ENCODE peak calls at places on chromosomes 6 and 20, in seven cellular contexts. W, H, Q, P, I, V and L are unnamed samples.

GRCh38 chr20:22916121-22916842 is 118.8 kb upstream of the SSTR4 start:
- DNase-seq in W (no peak), H (peak), Q (no peak), P (no peak), I (no peak), V (no peak), L (no peak)

GRCh38 chr6:71419954-71420692 is 131.5 kb downstream of the OGFRL1 start:
- DNase-seq in W (no peak), H (peak), Q (no peak), P (peak), I (no peak), V (peak), L (peak)

GRCh38 chr6:116408476-116408875 is 37.7 kb downstream of the DSE start:
- DNase-seq in W (no peak), H (no peak), Q (no peak), P (no peak), I (no peak), V (no peak), L (no peak)

GRCh38 chr20:62923669-62924566 is 2.4 kb downstream of the DIDO1 start:
- DNase-seq in W (no peak), H (no peak), Q (no peak), P (no peak), I (peak), V (no peak), L (no peak)

GRCh38 chr6:89313006-89313405 is 2.1 kb downstream of the GABRR2 start:
- DNase-seq in W (no peak), H (no peak), Q (no peak), P (no peak), I (no peak), V (peak), L (peak)

GRCh38 chr6:159604443-159604956 is 88.5 kb downstream of the SOD2 start:
- DNase-seq in W (no peak), H (no peak), Q (no peak), P (no peak), I (no peak), V (no peak), L (no peak)

GRCh38 chr20:25606094-25606640 is 17.6 kb downstream of the NANP start:
- DNase-seq in W (no peak), H (no peak), Q (no peak), P (no peak), I (no peak), V (no peak), L (no peak)

GRCh38 chr6:41713161-41713649 is 22.2 kb downstream of the TFEB start:
- DNase-seq in W (peak), H (no peak), Q (no peak), P (no peak), I (no peak), V (no peak), L (no peak)

GRCh38 chr6:148507774-148508173 is 165.1 kb downstream of the SASH1 start:
- DNase-seq in W (no peak), H (no peak), Q (no peak), P (no peak), I (no peak), V (peak), L (no peak)
- TF ChIP-seq EP300 in W (no peak), H (peak), Q (no peak), P (no peak), I (no peak), V (peak), L (no peak)

DNA sequence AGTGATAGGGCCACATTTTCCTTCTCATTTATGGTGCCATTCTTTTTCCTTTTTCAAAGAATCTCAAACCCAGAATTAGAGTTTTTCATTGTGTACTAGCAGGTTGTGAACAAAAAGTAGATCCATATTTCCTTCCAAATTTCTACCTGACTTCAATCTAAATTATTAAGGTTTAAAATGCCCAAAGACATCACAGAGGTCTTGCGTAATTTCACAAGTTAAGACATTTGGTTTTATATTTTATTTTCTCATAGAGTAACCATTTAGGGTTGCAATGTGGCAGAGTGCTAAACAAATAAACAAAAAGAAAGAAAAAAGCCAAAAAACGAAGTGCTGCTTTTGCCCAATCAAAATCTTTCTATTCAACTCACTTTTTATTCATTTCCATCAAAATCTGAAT is 49.4 kb upstream of the MBOAT1 start:
- DNase-seq in W (no peak), H (no peak), Q (no peak), P (no peak), I (no peak), V (no peak), L (no peak)
- TF ChIP-seq EP300 in W (no peak), H (no peak), Q (no peak), P (no peak), I (no peak), V (no peak), L (no peak)

DNA sequence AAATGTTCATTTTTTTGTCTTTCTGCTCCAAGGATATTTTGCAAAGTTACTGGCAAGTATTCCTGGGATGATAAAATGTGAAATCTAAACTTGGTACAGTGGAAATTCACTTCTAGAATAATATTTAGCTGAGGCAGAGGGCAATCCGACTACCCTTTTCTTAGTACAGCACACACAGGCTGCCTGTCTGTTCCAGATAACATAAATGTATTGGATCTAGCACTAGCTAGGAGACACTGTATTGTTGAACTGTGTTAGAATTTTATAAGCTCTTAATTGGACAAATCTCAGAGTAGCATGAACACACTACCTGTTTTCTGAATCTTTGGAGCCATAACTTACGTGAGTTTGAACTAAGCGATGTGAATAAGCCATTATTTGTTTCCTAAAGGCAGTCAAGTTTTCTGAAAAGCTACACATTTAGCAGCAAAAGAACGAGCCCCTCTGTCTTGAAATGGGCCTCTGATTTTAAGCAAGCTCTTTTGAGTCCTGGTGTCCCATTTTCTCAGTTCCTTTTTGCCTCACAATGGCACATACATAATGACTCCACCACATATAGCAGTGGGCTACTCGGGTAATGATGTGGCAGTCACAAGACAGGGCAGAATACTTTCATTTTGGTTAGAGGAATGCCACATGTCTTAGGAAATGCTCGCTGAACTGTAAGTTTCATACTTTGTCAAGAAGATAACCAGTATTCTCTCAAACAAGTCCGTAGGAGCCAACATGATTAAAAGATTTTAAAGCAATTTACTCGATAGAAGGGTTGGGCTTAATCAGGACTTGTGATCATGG is 116.5 kb upstream of the ESR1 start:
- DNase-seq in W (no peak), H (no peak), Q (no peak), P (no peak), I (no peak), V (peak), L (no peak)
- TF ChIP-seq EP300 in W (no peak), H (no peak), Q (no peak), P (no peak), I (no peak), V (peak), L (no peak)

DNA sequence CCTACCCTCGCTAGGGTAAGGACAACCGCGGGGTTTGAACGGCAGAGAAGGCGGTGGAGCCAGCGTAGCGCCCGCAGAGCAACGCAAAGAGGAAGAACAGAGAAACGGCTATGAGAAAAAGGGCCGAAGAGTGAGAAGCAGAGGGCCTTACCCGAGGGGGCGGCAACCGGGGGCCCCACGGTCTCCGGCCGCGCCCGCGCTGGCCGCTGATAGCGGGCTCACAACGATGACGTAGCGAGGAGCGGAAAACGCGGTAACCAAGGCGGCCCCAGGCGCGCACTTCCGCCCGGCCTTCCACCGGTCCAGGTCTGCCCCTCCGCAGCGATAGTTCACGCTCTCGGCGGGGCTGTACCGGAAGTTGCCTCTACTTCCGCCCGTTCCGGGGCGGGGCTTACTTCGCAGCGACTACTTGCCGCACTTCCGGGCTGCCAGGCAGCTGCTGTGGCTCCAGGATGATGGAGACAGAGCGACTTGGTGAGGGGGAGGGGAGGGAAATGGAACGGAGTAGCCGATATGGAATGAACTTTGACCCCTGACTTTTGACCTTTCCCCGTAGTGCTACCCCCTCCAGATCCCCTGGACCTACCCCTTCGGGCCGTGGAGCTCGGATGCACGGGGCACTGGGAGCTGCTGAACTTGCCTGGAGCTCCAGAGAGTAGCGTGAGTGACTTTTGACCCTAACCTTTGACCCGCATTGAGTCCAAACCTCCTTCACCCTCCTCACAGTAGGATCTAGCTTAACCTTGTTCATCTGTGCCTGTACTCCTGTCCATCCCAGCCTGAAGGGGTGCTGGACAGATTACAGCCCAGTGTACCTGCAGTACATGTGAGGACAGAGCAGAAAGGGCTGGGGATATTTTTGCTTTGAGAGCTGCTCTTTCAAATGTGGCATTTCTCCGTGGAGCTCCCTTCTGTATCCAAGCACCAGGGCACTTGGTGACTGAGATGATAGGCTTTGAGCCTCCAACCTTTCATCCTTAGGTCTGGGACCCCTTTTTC is at the start of the genes NELFE and SKIC2:
- DNase-seq in W (peak), H (peak), Q (peak), P (peak), I (peak), V (peak), L (peak)
- TF ChIP-seq EP300 in W (no peak), H (no peak), Q (no peak), P (peak), I (peak), V (peak), L (no peak)

DNA sequence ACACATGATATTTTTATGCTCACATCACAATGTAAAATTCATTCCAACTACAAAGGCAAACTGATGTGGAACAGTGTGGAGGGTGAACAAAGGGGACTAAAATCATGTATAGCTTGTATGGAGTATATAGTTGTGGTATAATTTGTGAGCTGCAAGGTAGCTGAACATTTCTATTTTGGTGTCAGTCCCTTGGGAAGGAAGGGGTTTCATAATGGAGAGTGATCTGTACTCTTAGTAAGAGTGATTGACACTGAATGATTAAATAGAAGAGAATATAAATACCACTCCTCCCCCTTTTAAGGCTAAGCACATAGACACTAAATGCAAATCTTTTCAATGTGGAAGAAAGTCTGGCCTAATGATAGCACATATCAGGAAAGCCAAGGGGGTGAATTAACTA is 104.6 kb downstream of the POPDC3 start:
- DNase-seq in W (no peak), H (no peak), Q (no peak), P (no peak), I (no peak), V (no peak), L (no peak)
- TF ChIP-seq EP300 in W (no peak), H (no peak), Q (no peak), P (no peak), I (no peak), V (no peak), L (no peak)

DNA sequence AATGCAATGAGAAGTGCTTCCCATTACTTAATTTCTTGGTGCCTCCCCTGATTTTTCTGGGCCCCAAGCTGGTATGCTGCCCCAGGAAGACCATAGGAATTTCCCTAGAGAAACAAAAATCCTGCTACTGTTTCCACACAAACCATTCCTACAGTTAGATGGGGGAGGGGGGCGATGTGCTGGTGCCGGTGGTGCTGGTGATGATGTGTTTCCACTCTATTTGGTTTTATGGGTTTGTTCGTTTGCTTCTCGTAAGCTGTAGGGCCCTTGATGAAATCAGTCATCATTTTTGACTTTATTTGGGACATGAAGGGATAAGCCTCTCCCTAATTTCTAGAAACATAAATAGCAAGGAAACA is 105.1 kb downstream of the MKKS start:
- DNase-seq in W (no peak), H (no peak), Q (no peak), P (no peak), I (no peak), V (no peak), L (no peak)
- TF ChIP-seq EP300 in W (no peak), H (no peak), Q (no peak), P (no peak), I (no peak), V (no peak), L (no peak)